ENCODE peak calls at places on chromosomes 5 and 9, in six cellular contexts. R is A549, O is endodermal cell, W is bronchial epithelial cell, J is fibroblast of mammary gland, V is lower lobe of right lung. H is an unnamed sample.

GRCh38 chr5:149345892-149346222 is 558 bp downstream of the GRPEL2 start:
- DNase-seq in O (no peak), J (peak; percentile 35), V (no peak), W (peak; percentile 23), R (no peak), H (no peak)

GRCh38 chr5:1840741-1841521 is 39.7 kb downstream of the NDUFS6 start:
- DNase-seq in W (no peak), V (no peak), R (no peak), J (no peak), O (peak; percentile 73), H (no peak)

GRCh38 chr9:124394596-124394995 is 20.6 kb downstream of the PSMB7 start:
- DNase-seq in R (no peak), V (no peak), W (no peak), O (no peak), J (no peak), H (no peak)

GRCh38 chr5:168710706-168711105 is 131.5 kb upstream of the PANK3 start:
- DNase-seq in J (no peak), V (no peak), W (no peak), O (peak; percentile 29), R (no peak), H (no peak)

GRCh38 chr5:132916086-132916485 is 42.6 kb downstream of the LEAP2 start:
- DNase-seq in V (no peak), O (no peak), J (no peak), R (no peak), W (no peak), H (no peak)

GRCh38 chr5:161687316-161687715 is 1.8 kb downstream of the GABRA6 start:
- DNase-seq in V (no peak), R (no peak), O (no peak), J (no peak), W (no peak), H (no peak)

GRCh38 chr5:77568555-77568954 is 70.0 kb downstream of the OTP start:
- DNase-seq in R (no peak), W (no peak), V (no peak), O (no peak), J (no peak), H (no peak)

GRCh38 chr5:107463731-107464130 is 207.0 kb downstream of the EFNA5 start:
- DNase-seq in O (no peak), V (no peak), J (no peak), R (no peak), W (no peak), H (no peak)

GRCh38 chr9:128523199-128523925 is 18.8 kb downstream of the GLE1 start:
- DNase-seq in J (peak; percentile 78), V (no peak), R (no peak), W (no peak), O (peak; percentile 57), H (no peak)

GRCh38 chr5:53030828-53031425 is 41.8 kb downstream of the ITGA2 start:
- DNase-seq in O (no peak), V (no peak), W (no peak), R (no peak), J (no peak), H (no peak)

GRCh38 chr5:58794875-58795274 is 212.0 kb downstream of the RAB3C start:
- DNase-seq in O (no peak), W (no peak), J (peak; percentile 14), R (no peak), V (no peak), H (no peak)

GRCh38 chr9:75878461-75878860 is 12.0 kb upstream of the PCSK5 start:
- DNase-seq in W (no peak), R (no peak), V (no peak), J (no peak), O (no peak), H (no peak)

GRCh38 chr9:9942764-9943424 is 669.9 kb downstream of the PTPRD start:
- DNase-seq in R (peak; percentile 18), J (peak; percentile 51), O (peak; percentile 93), W (peak; percentile 58), V (peak; percentile 43), H (peak; percentile 81)

GRCh38 chr5:52759381-52759780 is 28.3 kb upstream of the ITGA1 start:
- DNase-seq in O (no peak), W (no peak), J (peak; percentile 30), V (no peak), R (no peak), H (no peak)

GRCh38 chr5:139474815-139475791 is 4.3 kb downstream of the SMIM33 start:
- DNase-seq in O (no peak), W (peak; percentile 53), R (no peak), J (peak; percentile 81), V (no peak), H (no peak)

GRCh38 chr5:129767927-129768380 is 20.1 kb downstream of the MINAR2 start:
- DNase-seq in R (peak; percentile 55), W (peak; percentile 93), V (no peak), O (peak; percentile 89), J (peak; percentile 92), H (peak; percentile 78)

GRCh38 chr5:179165421-179166170 is 105.4 kb downstream of the ZNF354C start:
- DNase-seq in O (peak; percentile 43), W (no peak), J (no peak), R (no peak), V (peak; percentile 39), H (no peak)

GRCh38 chr5:146947181-146947941 is 68.8 kb upstream of the PPP2R2B start:
- DNase-seq in V (no peak), R (peak; percentile 1), O (peak; percentile 74), W (peak; percentile 30), J (peak; percentile 38), H (peak; percentile 39)

DNA sequence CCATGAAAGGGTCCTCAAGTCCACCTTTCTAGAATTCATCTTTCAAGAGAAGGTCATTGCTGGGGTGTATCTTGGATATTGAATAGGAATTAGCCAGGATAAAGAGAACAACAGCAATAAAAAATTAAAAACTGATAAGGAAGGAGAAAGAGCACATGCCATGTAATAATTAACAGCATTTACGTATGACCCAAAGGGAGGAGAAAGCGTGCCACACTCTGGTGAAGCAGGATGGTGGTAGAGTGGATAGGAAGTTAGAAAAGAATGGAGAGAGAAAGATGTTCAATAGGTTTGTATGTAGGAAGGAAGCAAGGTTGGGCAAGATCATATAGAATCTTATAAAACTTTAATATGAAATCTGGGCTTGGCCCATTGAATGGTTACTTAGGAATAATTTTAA is 751.5 kb downstream of the MAT2B start:
- DNase-seq in V (no peak), O (no peak), R (no peak), J (no peak), W (no peak), H (no peak)
- TF ChIP-seq CTCF in V (no peak), O (no peak), R (no peak), J (no peak), W (no peak), H (no peak)

DNA sequence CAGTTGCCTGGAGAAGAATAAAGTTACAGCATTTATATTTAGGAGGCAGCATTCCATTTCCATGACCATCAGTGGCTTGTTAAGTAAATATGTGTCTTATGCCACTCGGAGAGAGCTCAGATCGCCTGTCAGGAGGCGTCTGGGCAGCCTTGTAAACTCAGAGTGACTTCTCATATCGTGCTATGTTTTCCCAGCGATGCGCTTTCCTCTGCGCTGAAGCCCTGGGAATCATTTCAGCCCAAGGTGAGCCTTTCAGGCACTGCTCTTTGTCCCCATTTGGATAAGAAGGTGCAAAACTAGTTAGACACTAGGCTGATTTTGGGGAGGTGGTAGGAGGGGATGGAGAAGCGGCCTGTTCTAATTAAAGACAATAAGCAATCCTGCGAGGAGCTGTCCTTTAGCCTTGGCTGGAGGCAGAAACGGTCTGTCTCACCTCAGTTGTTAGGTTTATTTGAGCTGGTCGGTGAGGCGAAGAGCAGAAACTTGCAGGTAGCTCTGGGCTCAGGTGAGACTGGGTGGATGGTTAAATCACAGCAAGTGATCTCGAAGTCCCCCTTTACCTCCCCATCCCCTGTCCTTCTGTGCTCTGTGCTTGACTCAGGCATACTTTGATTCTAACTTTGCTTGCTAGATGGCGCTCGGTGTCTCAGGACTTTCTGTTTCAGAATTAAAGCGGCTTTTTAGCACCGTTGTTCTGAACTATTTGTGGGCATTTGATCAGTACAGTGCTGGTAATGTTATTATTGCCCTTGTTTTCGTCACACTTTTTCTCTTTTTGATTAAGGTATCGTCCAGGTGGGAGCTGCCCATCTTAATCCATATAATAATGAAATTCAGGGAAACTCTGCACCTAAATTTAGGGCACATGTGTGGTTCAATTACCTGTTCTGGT is 24.6 kb downstream of the NR2F1 start:
- DNase-seq in J (peak; percentile 58), O (peak; percentile 85), W (peak; percentile 38), V (no peak), R (peak; percentile 42), H (no peak)
- TF ChIP-seq CTCF in J (peak; percentile 61), O (peak; percentile 71), W (peak; percentile 47), V (peak; percentile 51), R (peak; percentile 76), H (no peak)

DNA sequence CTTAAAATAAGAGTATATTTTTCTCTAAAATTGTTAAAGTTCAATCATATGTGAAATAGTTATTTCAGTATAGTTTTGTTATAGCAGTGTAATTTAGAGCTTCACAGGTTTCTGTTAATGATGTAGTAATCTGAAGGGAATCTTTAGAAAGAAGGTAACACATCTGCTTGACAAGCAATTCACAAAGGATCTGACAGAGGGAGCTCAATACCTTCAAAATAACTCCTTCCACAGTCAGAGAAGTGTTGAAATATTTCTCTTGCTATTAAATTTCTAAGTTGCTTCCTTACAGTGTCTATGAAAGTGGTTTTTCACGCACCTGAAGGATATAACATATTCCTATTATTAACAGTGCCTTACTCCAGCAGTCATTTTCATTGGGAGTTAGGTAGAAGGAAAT is 44.9 kb downstream of the SLC25A51 start:
- DNase-seq in W (peak; percentile 17), R (peak; percentile 10), O (no peak), V (no peak), J (peak; percentile 12), H (no peak)
- TF ChIP-seq CTCF in W (no peak), R (peak; percentile 30), O (peak; percentile 61), V (no peak), J (peak; percentile 15), H (no peak)

GRCh38 chr9:98536542-98537173 is 172.1 kb downstream of the GABBR2 start:
- DNase-seq in J (no peak), V (no peak), R (no peak), O (peak; percentile 83), W (peak; percentile 26), H (peak; percentile 26)
- TF ChIP-seq CTCF in J (peak; percentile 24), V (peak; percentile 29), R (no peak), O (peak; percentile 76), W (peak; percentile 57), H (peak; percentile 50)

DNA sequence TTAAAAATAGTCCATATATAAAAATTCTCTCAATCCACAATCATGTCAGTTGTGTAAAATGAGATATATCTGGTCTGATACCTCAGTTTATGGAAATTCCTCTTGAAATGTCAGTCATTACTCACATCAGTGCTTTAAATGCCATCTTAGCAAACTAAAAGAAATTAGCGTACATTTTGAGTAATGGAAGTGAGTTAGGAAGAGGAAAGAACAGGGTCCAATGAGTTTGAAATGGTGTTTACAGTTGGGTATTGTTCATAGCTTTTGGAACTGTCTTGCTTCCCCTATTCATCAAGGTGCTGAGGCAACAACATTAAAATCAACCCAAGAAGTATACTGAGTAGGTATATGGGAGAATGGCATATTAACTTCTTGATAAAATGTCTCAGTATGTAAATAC is 8.7 kb upstream of the MTX3 start:
- DNase-seq in R (no peak), J (no peak), V (no peak), O (no peak), W (no peak), H (no peak)
- TF ChIP-seq CTCF in R (no peak), J (no peak), V (no peak), O (no peak), W (no peak), H (no peak)

H was measured in endothelial cell.